ENCODE peak calls at places on chromosomes 3 and 15, in eight cellular contexts. H, B, Y, M, K, D, L and I are unnamed samples.

GRCh38 chr3:146491303-146491702 is 21.9 kb upstream of the PLSCR2 start:
- DNase-seq in D (no peak), L (no peak), K (no peak), Y (no peak), H (no peak), M (no peak), B (no peak), I (no peak)

GRCh38 chr3:184017672-184018423 is at the start of gene ABCC5:
- DNase-seq in M (peak; percentile 97), H (peak; percentile 89), Y (peak; percentile 93), D (peak; percentile 82), K (peak; percentile 95), L (peak; percentile 97), B (peak; percentile 94), I (peak; percentile 93)

GRCh38 chr15:84833447-84833846 is 16.3 kb downstream of the ALPK3 start:
- DNase-seq in B (no peak), L (peak; percentile 35), M (no peak), H (no peak), Y (no peak), K (no peak), D (no peak), I (no peak)

GRCh38 chr3:31295150-31295765 is 237.5 kb upstream of the STT3B start:
- DNase-seq in K (no peak), H (no peak), Y (no peak), D (no peak), L (peak; percentile 65), B (no peak), M (no peak), I (no peak)

GRCh38 chr15:41783272-41783660 is 9.0 kb downstream of the MAPKBP1 start:
- DNase-seq in L (no peak), K (no peak), H (no peak), B (no peak), D (no peak), Y (no peak), M (no peak), I (no peak)

GRCh38 chr15:84079885-84080777 is 155.4 kb upstream of the GOLGA6L4 start:
- DNase-seq in Y (peak; percentile 5), K (peak; percentile 71), D (no peak), L (peak; percentile 85), B (peak; percentile 21), M (peak; percentile 76), H (peak; percentile 5), I (peak; percentile 28)

GRCh38 chr3:154301556-154301955 is 22.7 kb downstream of the DHX36 start:
- DNase-seq in H (no peak), D (no peak), L (no peak), M (no peak), Y (no peak), B (no peak), K (no peak), I (no peak)

GRCh38 chr3:150094150-150094932 is 123.6 kb upstream of the PFN2 start:
- DNase-seq in Y (no peak), H (no peak), K (no peak), M (no peak), B (no peak), D (no peak), L (no peak), I (no peak)

GRCh38 chr15:37880009-37880834 is 54.2 kb upstream of the TMCO5A start:
- DNase-seq in D (no peak), Y (no peak), L (peak; percentile 60), H (no peak), B (no peak), K (peak; percentile 74), M (no peak), I (no peak)

GRCh38 chr3:50321844-50322385 is 630 bp downstream of the HYAL2 start:
- DNase-seq in K (no peak), H (no peak), L (no peak), Y (no peak), B (no peak), M (peak; percentile 90), D (no peak), I (no peak)

GRCh38 chr3:136464502-136464901 is 214.4 kb downstream of the PCCB start:
- DNase-seq in Y (no peak), B (no peak), L (no peak), H (no peak), D (no peak), K (no peak), M (no peak), I (no peak)

GRCh38 chr15:40702077-40702476 is 7.1 kb downstream of the RAD51 start:
- DNase-seq in M (no peak), K (no peak), Y (no peak), L (no peak), D (no peak), B (no peak), H (no peak), I (no peak)

GRCh38 chr3:16370872-16371740 is 106.1 kb downstream of the OXNAD1 start:
- DNase-seq in D (no peak), B (no peak), Y (no peak), M (no peak), H (no peak), L (no peak), K (peak; percentile 15), I (no peak)

GRCh38 chr3:133874344-133874743 is 21.3 kb downstream of the RAB6B start:
- DNase-seq in L (no peak), K (no peak), Y (no peak), M (no peak), D (no peak), B (no peak), H (no peak), I (no peak)

GRCh38 chr3:148439254-148439822 is 258.4 kb upstream of the AGTR1 start:
- DNase-seq in L (peak; percentile 53), H (no peak), Y (no peak), K (no peak), B (no peak), M (no peak), D (no peak), I (no peak)

GRCh38 chr3:128787256-128788253 is 61.6 kb downstream of the RAB7A start:
- DNase-seq in B (peak; percentile 34), D (no peak), K (peak; percentile 28), M (no peak), L (peak; percentile 85), H (peak; percentile 31), Y (peak; percentile 81), I (no peak)
- H3K27ac ChIP-seq in B (no peak overlapping the region), D (no peak overlapping the region), K (no peak overlapping the region), M (no peak overlapping the region), L (no peak overlapping the region), H (no peak overlapping the region), Y (peak overlapping the region; percentile 64), I (no peak overlapping the region)

DNA sequence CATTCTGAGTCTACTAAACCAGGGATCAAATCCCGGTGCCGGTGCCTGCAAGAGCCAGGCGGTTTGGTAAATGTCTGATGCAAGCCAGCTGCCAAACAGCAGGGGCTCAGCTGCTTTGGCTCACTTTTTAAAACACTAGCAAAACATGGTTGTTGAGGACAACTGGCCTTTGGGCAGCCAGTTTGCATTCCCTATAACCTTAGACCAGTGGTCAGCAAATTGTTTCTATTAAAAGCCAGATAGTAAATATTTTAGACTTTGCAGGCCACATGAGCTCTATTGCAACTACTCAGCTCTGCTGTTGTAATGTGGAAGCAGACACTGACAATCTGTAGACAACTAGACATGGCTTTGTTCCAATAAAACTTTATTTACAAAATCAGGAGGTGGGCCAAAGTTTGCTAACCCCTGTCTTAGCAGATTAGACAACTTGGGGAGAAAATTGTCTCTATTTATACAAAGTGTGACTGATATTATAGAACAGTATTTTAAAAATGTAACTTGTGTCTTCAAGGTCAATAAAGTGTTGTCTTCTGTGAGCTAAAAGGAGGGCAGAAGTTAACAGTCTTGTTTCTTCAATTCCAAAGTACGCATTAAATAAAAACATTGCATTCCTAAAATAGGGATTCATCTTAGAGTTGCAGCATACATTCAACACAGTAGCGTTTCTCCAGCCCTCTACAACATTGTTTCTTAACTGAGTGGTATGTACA is 67.6 kb downstream of the SSUH2 start:
- DNase-seq in Y (no peak), H (no peak), L (no peak), K (no peak), B (no peak), M (no peak), D (no peak), I (no peak)
- H3K27ac ChIP-seq in Y (no peak overlapping the region), H (no peak overlapping the region), L (no peak overlapping the region), K (no peak overlapping the region), B (no peak overlapping the region), M (peak overlapping the region; percentile 57), D (no peak overlapping the region), I (no peak overlapping the region)

GRCh38 chr15:71777216-71777943 is 33.0 kb upstream of the NR2E3 start:
- DNase-seq in L (no peak), D (no peak), H (no peak), M (no peak), B (no peak), K (peak; percentile 50), Y (no peak), I (no peak)

GRCh38 chr15:71775857-71776256 is 34.5 kb upstream of the NR2E3 start:
- DNase-seq in H (no peak), K (no peak), M (no peak), D (no peak), B (no peak), L (no peak), Y (no peak), I (no peak)

GRCh38 chr15:71773206-71773859 is 37.0 kb upstream of the NR2E3 start:
- DNase-seq in D (no peak), Y (no peak), K (no peak), B (no peak), H (no peak), L (no peak), M (no peak), I (no peak)

GRCh38 chr15:71779073-71779797 is 31.1 kb upstream of the NR2E3 start:
- DNase-seq in D (no peak), M (no peak), L (no peak), Y (no peak), H (no peak), K (no peak), B (no peak), I (no peak)

DNA sequence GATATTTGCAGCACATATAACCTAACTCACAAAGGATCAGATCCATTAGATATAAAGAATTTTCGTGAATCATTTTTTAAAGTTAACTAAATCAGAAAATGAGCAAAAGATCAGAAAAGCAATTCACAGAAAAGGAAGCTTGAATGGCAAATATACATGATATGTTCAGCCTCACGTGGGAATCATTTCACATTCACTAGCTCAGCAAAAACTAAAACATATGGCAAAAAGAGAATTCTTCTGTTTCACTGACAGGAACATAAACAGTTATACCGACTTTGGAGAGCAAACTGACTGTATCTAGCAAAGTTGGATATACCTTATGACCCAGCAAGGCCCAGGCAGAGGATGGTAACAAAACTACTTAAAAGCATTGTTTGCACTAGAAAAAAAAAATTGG is 34.0 kb upstream of the NR2E3 start:
- DNase-seq in Y (no peak), M (no peak), D (no peak), L (no peak), B (no peak), H (no peak), K (no peak), I (no peak)
- H3K27ac ChIP-seq in Y (no peak overlapping the region), M (no peak overlapping the region), D (no peak overlapping the region), L (no peak overlapping the region), B (no peak overlapping the region), H (no peak overlapping the region), K (no peak overlapping the region), I (no peak overlapping the region)

DNA sequence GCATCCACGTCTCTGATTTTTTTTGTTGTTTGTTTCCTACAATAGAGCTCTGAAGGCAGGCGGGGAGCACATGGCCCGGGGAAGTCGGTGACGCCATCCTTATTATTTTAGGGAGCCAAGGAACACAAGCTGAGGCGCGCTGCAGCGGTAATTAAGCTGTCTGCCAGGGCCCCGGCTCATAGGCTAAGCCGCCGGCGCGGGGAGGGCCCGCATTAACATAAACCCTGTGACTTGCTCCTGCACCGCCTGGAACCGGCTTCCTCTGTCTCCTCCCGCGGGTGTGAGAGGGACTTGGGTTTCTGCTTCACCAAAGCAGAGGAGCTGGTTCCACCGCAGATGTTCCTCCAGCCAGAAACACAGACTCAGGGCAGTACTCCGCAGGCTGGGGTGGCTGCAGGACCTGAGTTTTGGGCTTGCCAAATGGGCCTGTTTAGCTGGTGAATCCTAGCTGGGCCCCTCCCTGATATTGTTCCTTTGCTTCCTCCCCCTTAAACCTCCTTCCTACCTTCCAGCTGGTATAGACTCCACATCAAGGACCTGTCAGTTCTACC is 25.3 kb downstream of the ANP32A start:
- DNase-seq in Y (peak; percentile 92), B (peak; percentile 93), L (peak; percentile 97), K (peak; percentile 95), H (peak; percentile 98), D (peak; percentile 83), M (peak; percentile 96), I (peak; percentile 82)
- H3K27ac ChIP-seq in Y (peak overlapping the region; percentile 72), B (peak overlapping the region; percentile 52), L (peak overlapping the region; percentile 79), K (peak overlapping the region; percentile 81), H (peak overlapping the region; percentile 87), D (peak overlapping the region; percentile 53), M (peak overlapping the region; percentile 81), I (peak overlapping the region; percentile 97)